ENCODE peak calls at places on chromosomes 6 and 20, in six cellular contexts. S is occipital lobe; O is stimulated activated CD4-positive, alpha-beta T cell treated with anti-CD3 and anti-CD28 coated beads, Interleukin-1b, Interleukin-23, amount 100 ng/mL, for 1 hour; D is effector CD4-positive, alpha-beta T cell; Z is NCI-H2029; N is choroid plexus epithelial cell. E is an unnamed sample.

GRCh38 chr6:26197736-26198625 is 110.8 kb downstream of the HFE start:
- DNase-seq in S (no peak), O (no peak), D (no peak), Z (no peak), N (peak; percentile 30), E (peak; percentile 76)

GRCh38 chr20:38628580-38629470 is 27.2 kb downstream of the ARHGAP40 start:
- DNase-seq in S (no peak), O (no peak), D (no peak), Z (no peak), N (no peak), E (no peak)

GRCh38 chr6:149366237-149366921 is 33.7 kb upstream of the SUMO4 start:
- DNase-seq in S (no peak), O (no peak), D (no peak), Z (no peak), N (no peak), E (no peak)

GRCh38 chr6:170208171-170208601 is 82.7 kb downstream of the DLL1 start:
- DNase-seq in S (no peak), O (no peak), D (no peak), Z (no peak), N (no peak), E (no peak)

GRCh38 chr20:48983423-48984400 is 62.2 kb downstream of the ARFGEF2 start:
- DNase-seq in S (no peak), O (no peak), D (no peak), Z (no peak), N (peak; percentile 79), E (no peak)

GRCh38 chr20:31925631-31926030 is 26.2 kb downstream of the PDRG1 start:
- DNase-seq in S (no peak), O (no peak), D (no peak), Z (no peak), N (no peak), E (no peak)

GRCh38 chr6:84645563-84646266 is 118.7 kb downstream of the TBX18 start:
- DNase-seq in S (no peak), O (no peak), D (no peak), Z (no peak), N (peak; percentile 49), E (no peak)

GRCh38 chr6:3287976-3288707 is 29.4 kb downstream of the PSMG4 start:
- DNase-seq in S (no peak), O (no peak), D (no peak), Z (no peak), N (no peak), E (no peak)

GRCh38 chr6:159874475-159874874 is 16.3 kb upstream of the MAS1 start:
- DNase-seq in S (peak; percentile 68), O (no peak), D (no peak), Z (peak; percentile 18), N (peak; percentile 30), E (no peak)

GRCh38 chr6:133314951-133315350 is 73.8 kb downstream of the EYA4 start:
- DNase-seq in S (no peak), O (no peak), D (no peak), Z (no peak), N (no peak), E (no peak)

GRCh38 chr6:11366934-11367637 is 134.6 kb upstream of the NEDD9 start:
- DNase-seq in S (no peak), O (no peak), D (no peak), Z (no peak), N (no peak), E (no peak)

GRCh38 chr20:38635721-38636285 is 34.2 kb downstream of the ARHGAP40 start:
- DNase-seq in S (no peak), O (no peak), D (no peak), Z (no peak), N (peak; percentile 52), E (no peak)

GRCh38 chr6:116127771-116128493 is 2.0 kb upstream of the COL10A1 start:
- DNase-seq in S (no peak), O (no peak), D (no peak), Z (no peak), N (no peak), E (no peak)

GRCh38 chr6:19964115-19964514 is 126.9 kb downstream of the ID4 start:
- DNase-seq in S (no peak), O (no peak), D (no peak), Z (no peak), N (no peak), E (no peak)

GRCh38 chr20:1617055-1617454 is 2.8 kb downstream of the SIRPB1 start:
- DNase-seq in S (no peak), O (no peak), D (no peak), Z (no peak), N (peak; percentile 10), E (no peak)

GRCh38 chr20:50153153-50153499 is 397 bp downstream of the PEDS1 start:
- DNase-seq in S (no peak), O (no peak), D (no peak), Z (no peak), N (no peak), E (no peak)

GRCh38 chr6:169029861-169030260 is 223.8 kb downstream of the THBS2 start:
- DNase-seq in S (no peak), O (no peak), D (no peak), Z (no peak), N (no peak), E (no peak)

GRCh38 chr20:59222982-59223610 is 59.5 kb downstream of the ZNF831 start:
- DNase-seq in S (peak; percentile 16), O (no peak), D (no peak), Z (no peak), N (peak; percentile 9), E (peak; percentile 35)

GRCh38 chr20:63643966-63644365 is 9.3 kb downstream of the STMN3 start:
- DNase-seq in S (no peak), O (no peak), D (no peak), Z (no peak), N (no peak), E (no peak)

GRCh38 chr20:63475209-63475608 is 2.8 kb upstream of the KCNQ2 start:
- DNase-seq in S (no peak), O (no peak), D (no peak), Z (no peak), N (peak; percentile 47), E (no peak)

GRCh38 chr6:80610821-80611220 is 504.4 kb downstream of the BCKDHB start:
- DNase-seq in S (no peak), O (no peak), D (no peak), Z (no peak), N (peak; percentile 61), E (no peak)

GRCh38 chr20:33724439-33725094 is 4.5 kb upstream of the PXMP4 start:
- DNase-seq in S (no peak), O (no peak), D (no peak), Z (no peak), N (peak; percentile 60), E (no peak)

GRCh38 chr6:4021862-4022715 is 56.8 kb downstream of the FAM217A start:
- DNase-seq in S (no peak), O (no peak), D (no peak), Z (peak; percentile 38), N (peak; percentile 28), E (no peak)

GRCh38 chr6:11732036-11732545 is 46.5 kb downstream of the ADTRP start:
- DNase-seq in S (no peak), O (no peak), D (no peak), Z (no peak), N (peak; percentile 83), E (no peak)